ENCODE peak calls at places on chromosomes 11 and 22, in nine cellular contexts. K is GM12865, W is WERI-Rb-1, T is HFF-Myc, X is cardiac muscle cell, Z is ascending aorta, O is upper lobe of right lung, E is small intestine, F is heart right ventricle. H is an unnamed sample.

GRCh38 chr11:120229451-120230424 is 10.2 kb upstream of the POU2F3 start:
- DNase-seq in O (no peak), Z (no peak), W (no peak), F (no peak), T (no peak), E (peak), X (peak), K (peak), H (peak)

GRCh38 chr11:32154275-32154674 is 63.4 kb downstream of the RCN1 start:
- DNase-seq in O (no peak), Z (no peak), E (no peak), F (no peak), K (peak), T (no peak), X (no peak), W (peak), H (no peak)

GRCh38 chr11:78149646-78150045 is 10.2 kb upstream of the ALG8 start:
- DNase-seq in X (no peak), Z (peak), F (no peak), E (peak), K (no peak), O (no peak), W (no peak), T (no peak), H (no peak)

GRCh38 chr11:74318241-74318932 is 6.9 kb upstream of the P4HA3 start:
- DNase-seq in X (no peak), E (no peak), T (no peak), W (no peak), Z (no peak), F (no peak), O (no peak), K (no peak), H (no peak)

GRCh38 chr22:37472418-37473006 is 13.7 kb downstream of the MFNG start:
- DNase-seq in X (peak), F (no peak), T (no peak), E (peak), K (peak), W (peak), Z (no peak), O (no peak), H (peak)

GRCh38 chr11:23112987-23113886 is 253.0 kb upstream of the CCDC179 start:
- DNase-seq in K (peak), X (peak), F (no peak), O (no peak), T (peak), W (peak), E (peak), Z (no peak), H (peak)

GRCh38 chr11:96963375-96963774 is 573.6 kb downstream of the JRKL start:
- DNase-seq in E (no peak), K (no peak), Z (no peak), X (no peak), T (no peak), F (no peak), O (no peak), W (no peak), H (no peak)

GRCh38 chr11:124877631-124878496 is 12.6 kb downstream of the ROBO3 start:
- DNase-seq in X (no peak), K (no peak), W (no peak), E (no peak), T (no peak), Z (peak), O (peak), F (no peak), H (no peak)

GRCh38 chr22:41576877-41577276 is 12.8 kb downstream of the PMM1 start:
- DNase-seq in F (peak), W (peak), Z (peak), T (no peak), E (peak), X (peak), O (no peak), K (peak), H (no peak)

GRCh38 chr22:21587803-21588611 is 20.5 kb downstream of the UBE2L3 start:
- DNase-seq in T (no peak), K (peak), O (no peak), Z (no peak), F (no peak), E (no peak), W (no peak), X (no peak), H (no peak)

GRCh38 chr11:124760205-124760652 is 1.9 kb downstream of the ESAM start:
- DNase-seq in E (no peak), Z (no peak), W (no peak), K (no peak), F (peak), O (peak), T (no peak), X (peak), H (no peak)

GRCh38 chr11:107741044-107741823 is 29.4 kb upstream of the SLN start:
- DNase-seq in T (peak), X (peak), K (peak), E (peak), F (no peak), Z (no peak), W (no peak), O (peak), H (no peak)

GRCh38 chr11:8289426-8290047 is 25.9 kb upstream of the LMO1 start:
- DNase-seq in O (no peak), W (peak), Z (peak), F (no peak), T (no peak), E (no peak), K (no peak), X (no peak), H (no peak)

GRCh38 chr22:22960307-22960706 is 72.7 kb downstream of the IGLL5 start:
- DNase-seq in W (no peak), X (no peak), E (peak), K (no peak), O (no peak), Z (no peak), F (no peak), T (no peak), H (no peak)

DNA sequence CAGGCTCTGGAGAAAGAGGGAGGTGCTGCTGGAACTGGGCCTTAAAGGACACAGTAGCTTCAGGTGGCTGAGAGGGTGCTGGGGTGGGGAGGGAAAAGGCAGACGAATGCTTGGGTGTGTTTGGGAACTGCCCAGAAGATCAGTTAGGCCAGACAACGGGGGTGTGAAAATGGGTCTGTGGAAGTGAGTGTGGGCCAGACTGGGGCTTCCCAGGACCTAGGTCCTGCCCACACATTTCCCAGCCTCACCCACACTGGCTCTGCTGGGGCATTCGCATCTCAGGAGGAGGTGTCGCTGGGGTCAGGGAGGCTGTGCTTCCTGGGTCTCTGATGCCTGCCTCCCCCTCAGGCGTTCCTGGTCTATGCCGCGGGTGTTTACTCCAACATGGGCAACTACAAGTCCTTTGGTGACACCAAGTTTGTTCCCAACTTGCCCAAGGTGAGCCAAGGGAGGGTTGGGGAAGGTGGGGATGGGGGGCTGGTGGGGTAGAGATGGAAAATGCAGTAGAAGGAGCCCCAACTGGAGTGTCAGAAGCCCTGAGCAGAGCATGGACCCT is 4.7 kb downstream of the DPP3 start:
- DNase-seq in Z (no peak), W (no peak), K (no peak), E (no peak), F (no peak), T (no peak), X (no peak), O (no peak), H (no peak)
- H3K4me3 ChIP-seq in Z (no peak), W (no peak), K (no peak), E (no peak), F (no peak), T (no peak), X (no peak), O (no peak), H (no peak)

GRCh38 chr22:48486163-48486957 is 1341.3 kb downstream of the BRD1 start:
- DNase-seq in Z (no peak), W (no peak), T (no peak), F (no peak), K (no peak), O (peak), X (no peak), E (no peak), H (no peak)

GRCh38 chr22:48482771-48483170 is 1344.9 kb downstream of the BRD1 start:
- DNase-seq in F (no peak), K (no peak), Z (no peak), X (no peak), W (no peak), O (no peak), E (no peak), T (no peak), H (no peak)

GRCh38 chr22:48485144-48486135 is 1342.2 kb downstream of the BRD1 start:
- DNase-seq in Z (no peak), O (peak), F (no peak), T (no peak), W (no peak), X (no peak), E (no peak), K (no peak), H (no peak)

GRCh38 chr22:48481748-48482147 is 1345.9 kb downstream of the BRD1 start:
- DNase-seq in F (no peak), O (no peak), X (no peak), W (no peak), K (no peak), T (no peak), Z (no peak), E (no peak), H (no peak)

DNA sequence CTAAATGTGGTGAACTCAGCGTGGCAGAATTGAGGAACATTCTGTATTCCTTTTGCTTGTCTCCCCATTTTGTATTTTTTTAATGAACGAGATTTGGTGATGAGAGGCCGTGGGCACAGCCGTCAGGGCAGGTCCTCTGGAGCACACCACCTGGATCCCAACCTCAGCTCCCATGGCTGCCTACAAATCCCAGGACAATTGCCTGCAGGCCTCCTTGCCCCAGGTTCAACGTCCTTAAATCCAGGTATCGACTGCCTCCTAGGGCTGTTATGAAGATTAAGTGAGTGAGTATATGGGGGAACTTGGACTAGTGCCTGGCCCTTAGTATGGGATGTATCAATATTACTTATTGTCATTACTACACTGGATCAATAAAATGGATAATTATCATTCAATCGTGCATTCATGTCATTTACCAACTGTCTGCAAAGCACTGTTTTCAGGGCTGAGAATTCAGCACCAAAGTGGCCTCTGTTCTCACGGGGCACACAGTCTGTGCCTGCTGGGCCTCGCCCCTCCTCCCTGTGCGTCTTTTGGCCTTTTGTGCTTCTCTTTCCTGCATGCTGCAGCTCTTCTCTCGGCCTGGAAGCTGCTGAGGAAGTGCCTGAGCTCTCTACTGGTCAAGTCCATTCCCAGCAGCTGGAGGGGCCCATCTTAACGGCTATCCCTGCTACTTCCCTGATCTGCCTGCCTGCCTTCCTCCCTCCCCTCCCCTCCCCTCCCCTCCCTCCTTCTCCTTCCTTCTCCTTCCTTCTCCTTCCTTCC is 1343.7 kb downstream of the BRD1 start:
- DNase-seq in E (no peak), Z (no peak), O (peak), K (no peak), W (no peak), X (no peak), F (no peak), T (no peak), H (no peak)
- H3K4me3 ChIP-seq in E (no peak), Z (no peak), O (no peak), K (no peak), W (no peak), X (no peak), F (no peak), T (no peak), H (no peak)

DNA sequence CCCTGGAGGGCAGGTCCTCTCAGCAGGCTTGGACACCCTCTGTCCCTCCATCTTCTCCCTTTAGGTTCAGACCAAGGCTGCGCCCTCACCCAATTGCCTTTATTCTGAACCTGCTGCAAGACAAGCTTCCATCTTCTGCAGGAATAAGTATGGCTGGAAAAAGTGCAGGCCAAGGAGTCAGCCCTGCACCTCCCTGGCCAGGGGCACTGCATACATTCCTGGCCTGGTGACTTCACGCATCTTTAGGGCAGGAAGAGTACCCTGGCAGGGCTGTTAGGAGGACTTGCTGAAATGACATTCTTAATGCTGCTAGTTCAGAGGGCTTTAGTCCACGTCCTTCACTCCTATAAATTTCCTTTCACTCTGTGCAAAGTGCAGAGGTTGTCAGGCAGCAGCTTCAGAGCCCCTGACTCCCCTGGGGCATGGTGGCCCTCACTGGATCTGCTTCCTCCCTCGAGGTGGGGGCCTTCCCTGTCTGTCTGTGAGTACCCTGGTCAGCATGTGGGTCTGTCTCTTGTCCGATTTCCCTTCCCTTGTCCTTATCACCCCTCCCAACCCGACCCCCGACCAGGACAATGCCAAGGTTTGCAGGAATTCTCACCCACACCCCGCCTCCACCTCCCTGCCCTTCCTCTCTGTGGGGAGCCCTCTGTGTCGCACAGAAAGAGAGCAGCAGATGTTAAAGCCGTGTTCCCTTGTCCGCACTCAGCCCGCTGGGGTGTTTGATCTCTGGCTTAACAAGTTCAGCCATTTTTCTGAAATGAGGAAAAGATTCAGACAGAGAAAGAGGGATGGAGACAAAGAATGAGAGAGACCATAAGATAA is 124.5 kb upstream of the SYT13 start:
- DNase-seq in X (no peak), K (no peak), F (no peak), W (peak), E (no peak), O (no peak), Z (peak), T (no peak), H (no peak)
- H3K4me3 ChIP-seq in X (no peak), K (no peak), F (no peak), W (no peak), E (no peak), O (no peak), Z (no peak), T (no peak), H (no peak)

GRCh38 chr11:269146-269890 is 8.9 kb upstream of the NLRP6 start:
- DNase-seq in E (peak), X (no peak), K (peak), T (no peak), Z (no peak), O (no peak), W (no peak), F (no peak), H (peak)
- H3K4me3 ChIP-seq in E (no peak), X (no peak), K (peak), T (no peak), Z (no peak), O (peak), W (no peak), F (no peak), H (no peak)

GRCh38 chr22:20487715-20488114 is 7.9 kb downstream of the KLHL22 start:
- DNase-seq in E (no peak), F (no peak), O (no peak), T (no peak), Z (no peak), K (no peak), W (no peak), X (no peak), H (no peak)

GRCh38 chr22:20490941-20491307 is 4.7 kb downstream of the KLHL22 start:
- DNase-seq in T (no peak), X (no peak), K (no peak), Z (no peak), W (no peak), O (no peak), E (no peak), F (no peak), H (no peak)

GRCh38 chr22:20488946-20489345 is 6.6 kb downstream of the KLHL22 start:
- DNase-seq in X (no peak), K (no peak), W (no peak), O (no peak), T (no peak), E (no peak), Z (no peak), F (no peak), H (no peak)

GRCh38 chr22:20490183-20490940 is 5.2 kb downstream of the KLHL22 start:
- DNase-seq in Z (no peak), T (no peak), O (no peak), E (no peak), K (no peak), X (no peak), W (no peak), F (no peak), H (no peak)

DNA sequence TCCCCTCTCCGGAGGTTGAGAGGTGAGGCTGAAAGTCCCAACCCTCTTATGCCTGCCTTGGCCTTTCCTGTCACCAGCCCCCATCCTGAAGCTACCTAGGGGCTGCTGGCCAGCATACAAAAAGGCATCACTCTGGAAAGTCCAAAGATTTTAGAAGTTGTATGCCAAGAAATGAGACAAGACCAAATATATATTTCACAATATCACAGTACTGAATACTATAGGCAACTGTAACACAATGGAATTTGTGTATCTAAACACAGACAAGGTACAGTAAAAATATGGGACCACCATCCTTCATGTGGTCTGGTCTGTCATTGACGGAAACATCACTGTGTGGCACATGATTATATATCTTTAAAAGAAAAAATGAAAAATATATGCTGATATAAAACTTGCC is 4.2 kb downstream of the KLHL22 start:
- DNase-seq in F (no peak), K (no peak), O (no peak), E (no peak), W (no peak), T (no peak), Z (no peak), X (no peak), H (no peak)
- H3K4me3 ChIP-seq in F (no peak), K (no peak), O (no peak), E (no peak), W (no peak), T (no peak), Z (no peak), X (no peak), H (no peak)

GRCh38 chr11:22082788-22083187 is 110.1 kb upstream of the ANO5 start:
- DNase-seq in O (no peak), T (no peak), W (no peak), K (no peak), F (no peak), E (peak), Z (no peak), X (no peak), H (no peak)

GRCh38 chr11:22078063-22078462 is 114.8 kb upstream of the ANO5 start:
- DNase-seq in O (no peak), X (no peak), T (no peak), E (no peak), W (no peak), F (no peak), Z (no peak), K (no peak), H (no peak)

GRCh38 chr11:22082178-22082577 is 110.7 kb upstream of the ANO5 start:
- DNase-seq in X (no peak), Z (no peak), E (no peak), K (no peak), F (no peak), T (no peak), W (no peak), O (no peak), H (no peak)

GRCh38 chr11:22076215-22076930 is 116.5 kb upstream of the ANO5 start:
- DNase-seq in X (no peak), T (no peak), W (no peak), E (peak), O (no peak), K (no peak), Z (no peak), F (no peak), H (no peak)

GRCh38 chr11:22079133-22079847 is 113.6 kb upstream of the ANO5 start:
- DNase-seq in O (no peak), X (peak), T (no peak), Z (no peak), E (peak), F (no peak), W (no peak), K (no peak), H (no peak)
- H3K4me3 ChIP-seq in O (no peak), X (no peak), T (no peak), Z (no peak), E (no peak), F (no peak), W (no peak), K (no peak), H (no peak)

GRCh38 chr22:36329217-36330078 is 58.3 kb downstream of the MYH9 start:
- DNase-seq in K (peak), F (no peak), T (peak), O (no peak), X (peak), Z (peak), E (peak), W (no peak), H (peak)
- H3K4me3 ChIP-seq in K (peak), F (peak), T (peak), O (peak), X (no peak), Z (peak), E (no peak), W (no peak), H (no peak)

H was measured in mucosa of descending colon.